ENCODE peak calls at places on chromosome 3, in ten cellular contexts. I is ovary, C is stomach, V is A549, N is HepG2, P is transverse colon, G is SK-N-SH, H is sigmoid colon, B is tibial nerve, E is GM12878. D is an unnamed sample.

GRCh38 chr3:30455840-30456239 is 150.6 kb upstream of the TGFBR2 start:
- DNase-seq in I (no peak), C (no peak), V (no peak), N (no peak), P (peak; percentile 27), G (no peak), H (peak; percentile 90), B (peak; percentile 80), E (no peak), D (no peak)

GRCh38 chr3:194139085-194139976 is 3.4 kb downstream of the HES1 start:
- DNase-seq in I (peak; percentile 61), C (no peak), V (peak; percentile 69), N (peak; percentile 52), P (no peak), G (peak; percentile 83), H (peak; percentile 83), B (no peak), E (no peak), D (no peak)

GRCh38 chr3:135896613-135897012 is 68.9 kb upstream of the PPP2R3A start:
- DNase-seq in I (no peak), C (no peak), V (no peak), N (no peak), P (no peak), G (no peak), H (no peak), B (no peak), E (no peak), D (no peak)

GRCh38 chr3:2465842-2466241 is 367.2 kb downstream of the CNTN4 start:
- DNase-seq in I (no peak), C (no peak), V (no peak), N (no peak), P (no peak), G (no peak), H (no peak), B (no peak), E (no peak), D (no peak)

GRCh38 chr3:141370065-141370533 is 1.8 kb downstream of the ZBTB38 start:
- DNase-seq in I (peak; percentile 51), C (peak; percentile 29), V (peak; percentile 92), N (peak; percentile 94), P (peak; percentile 50), G (peak; percentile 80), H (peak; percentile 81), B (peak; percentile 69), E (peak; percentile 96), D (no peak)

GRCh38 chr3:42539871-42540714 is 37.6 kb downstream of the VIPR1 start:
- DNase-seq in I (no peak), C (peak; percentile 79), V (peak; percentile 44), N (peak; percentile 54), P (peak; percentile 85), G (peak; percentile 71), H (peak; percentile 61), B (peak; percentile 36), E (no peak), D (no peak)

GRCh38 chr3:5563537-5564277 is 376.2 kb downstream of the EDEM1 start:
- DNase-seq in I (no peak), C (no peak), V (no peak), N (no peak), P (no peak), G (no peak), H (no peak), B (no peak), E (no peak), D (no peak)

GRCh38 chr3:132117642-132118041 is 82.8 kb upstream of the CPNE4 start:
- DNase-seq in I (no peak), C (no peak), V (no peak), N (no peak), P (no peak), G (no peak), H (no peak), B (no peak), E (no peak), D (no peak)

GRCh38 chr3:128416578-128417150 is 50.0 kb downstream of the DNAJB8 start:
- DNase-seq in I (no peak), C (peak; percentile 35), V (peak; percentile 72), N (peak; percentile 78), P (no peak), G (peak; percentile 55), H (no peak), B (no peak), E (no peak), D (no peak)

GRCh38 chr3:172626241-172626640 is 84.6 kb downstream of the NCEH1 start:
- DNase-seq in I (no peak), C (no peak), V (no peak), N (no peak), P (no peak), G (no peak), H (no peak), B (no peak), E (no peak), D (no peak)

GRCh38 chr3:197511130-197511529 is 44.6 kb downstream of the BDH1 start:
- DNase-seq in I (no peak), C (no peak), V (no peak), N (no peak), P (no peak), G (no peak), H (no peak), B (no peak), E (no peak), D (no peak)
- TF ChIP-seq EP300 in I (no peak), C (no peak), V (no peak), N (no peak), P (no peak), G (no peak), H (no peak), B (no peak), E (no peak), D (no peak)

GRCh38 chr3:13619661-13620230 is 70.8 kb downstream of the FBLN2 start:
- DNase-seq in I (no peak), C (no peak), V (no peak), N (no peak), P (no peak), G (no peak), H (no peak), B (no peak), E (no peak), D (no peak)
- TF ChIP-seq CTCF in I (no peak), C (no peak), V (no peak), N (no peak), P (no peak), G (no peak), H (no peak), B (no peak), E (no peak), D (no peak)

GRCh38 chr3:168249048-168249538 is 153.4 kb upstream of the GOLIM4 start:
- DNase-seq in I (no peak), C (no peak), V (peak; percentile 0), N (no peak), P (no peak), G (no peak), H (no peak), B (no peak), E (no peak), D (no peak)
- TF ChIP-seq EP300 in I (no peak), C (no peak), V (no peak), N (no peak), P (no peak), G (no peak), H (no peak), B (no peak), E (no peak), D (no peak)

GRCh38 chr3:50258979-50259378 is 10.0 kb upstream of the SEMA3B start:
- DNase-seq in I (no peak), C (no peak), V (no peak), N (no peak), P (no peak), G (no peak), H (no peak), B (no peak), E (no peak), D (no peak)
- TF ChIP-seq CTCF in I (no peak), C (no peak), V (no peak), N (no peak), P (no peak), G (peak; percentile 28), H (no peak), B (peak; percentile 26), E (no peak), D (no peak)